ENCODE peak calls at places on chromosomes 2 and 18, in seven cellular contexts. One of them, this sample, is unnamed.

GRCh38 chr2:157898591-157898996 is 22.5 kb upstream of the ACVR1 start:
- DNase-seq in stimulated activated CD4-positive, alpha-beta T cell treated with anti-CD3 and anti-CD28 coated beads, Interleukin-12 subunit alpha, Interleukin-12 subunit beta, amount 100 ng/mL, for 4 hours: peak
- DNase-seq in NB4: peak
- DNase-seq in GM23248: peak
- DNase-seq in NCI-H748 treated with DMSO at 0.1 percent for 48 hours: no peak
- DNase-seq in A172: peak
- DNase-seq in SW480: peak
- DNase-seq in this sample: no peak

GRCh38 chr2:21035282-21035973 is 8.4 kb downstream of the APOB start:
- DNase-seq in A172: no peak
- DNase-seq in NCI-H748 treated with DMSO at 0.1 percent for 48 hours: no peak
- DNase-seq in SW480: no peak
- DNase-seq in stimulated activated CD4-positive, alpha-beta T cell treated with anti-CD3 and anti-CD28 coated beads, Interleukin-12 subunit alpha, Interleukin-12 subunit beta, amount 100 ng/mL, for 4 hours: no peak
- DNase-seq in NB4: no peak
- DNase-seq in GM23248: no peak
- DNase-seq in this sample: no peak

GRCh38 chr2:289362-290089 is 1.6 kb upstream of the ALKAL2 start:
- DNase-seq in SW480: peak
- DNase-seq in A172: no peak
- DNase-seq in stimulated activated CD4-positive, alpha-beta T cell treated with anti-CD3 and anti-CD28 coated beads, Interleukin-12 subunit alpha, Interleukin-12 subunit beta, amount 100 ng/mL, for 4 hours: no peak
- DNase-seq in NCI-H748 treated with DMSO at 0.1 percent for 48 hours: no peak
- DNase-seq in NB4: no peak
- DNase-seq in GM23248: peak
- DNase-seq in this sample: peak

GRCh38 chr2:163213699-163214098 is 375.1 kb upstream of the KCNH7 start:
- DNase-seq in NCI-H748 treated with DMSO at 0.1 percent for 48 hours: no peak
- DNase-seq in SW480: peak
- DNase-seq in stimulated activated CD4-positive, alpha-beta T cell treated with anti-CD3 and anti-CD28 coated beads, Interleukin-12 subunit alpha, Interleukin-12 subunit beta, amount 100 ng/mL, for 4 hours: no peak
- DNase-seq in GM23248: peak
- DNase-seq in NB4: peak
- DNase-seq in A172: peak
- DNase-seq in this sample: no peak

GRCh38 chr2:231335591-231335990 is 59.9 kb upstream of the B3GNT7 start:
- DNase-seq in GM23248: no peak
- DNase-seq in A172: no peak
- DNase-seq in NCI-H748 treated with DMSO at 0.1 percent for 48 hours: no peak
- DNase-seq in SW480: no peak
- DNase-seq in NB4: no peak
- DNase-seq in stimulated activated CD4-positive, alpha-beta T cell treated with anti-CD3 and anti-CD28 coated beads, Interleukin-12 subunit alpha, Interleukin-12 subunit beta, amount 100 ng/mL, for 4 hours: no peak
- DNase-seq in this sample: no peak

GRCh38 chr2:11738589-11739436 is 7.6 kb upstream of the LPIN1 start:
- DNase-seq in NB4: peak
- DNase-seq in stimulated activated CD4-positive, alpha-beta T cell treated with anti-CD3 and anti-CD28 coated beads, Interleukin-12 subunit alpha, Interleukin-12 subunit beta, amount 100 ng/mL, for 4 hours: no peak
- DNase-seq in GM23248: peak
- DNase-seq in A172: peak
- DNase-seq in NCI-H748 treated with DMSO at 0.1 percent for 48 hours: no peak
- DNase-seq in SW480: peak
- DNase-seq in this sample: peak

GRCh38 chr2:209591021-209591420 is 167.2 kb downstream of the MAP2 start:
- DNase-seq in GM23248: no peak
- DNase-seq in NCI-H748 treated with DMSO at 0.1 percent for 48 hours: no peak
- DNase-seq in NB4: no peak
- DNase-seq in A172: no peak
- DNase-seq in stimulated activated CD4-positive, alpha-beta T cell treated with anti-CD3 and anti-CD28 coated beads, Interleukin-12 subunit alpha, Interleukin-12 subunit beta, amount 100 ng/mL, for 4 hours: no peak
- DNase-seq in SW480: no peak
- DNase-seq in this sample: no peak

GRCh38 chr2:241764272-241765241 is 12.1 kb upstream of the GAL3ST2 start:
- DNase-seq in NB4: no peak
- DNase-seq in GM23248: no peak
- DNase-seq in NCI-H748 treated with DMSO at 0.1 percent for 48 hours: no peak
- DNase-seq in stimulated activated CD4-positive, alpha-beta T cell treated with anti-CD3 and anti-CD28 coated beads, Interleukin-12 subunit alpha, Interleukin-12 subunit beta, amount 100 ng/mL, for 4 hours: no peak
- DNase-seq in A172: no peak
- DNase-seq in SW480: no peak
- DNase-seq in this sample: no peak

GRCh38 chr2:218438601-218439000 is 19.7 kb downstream of the VIL1 start:
- DNase-seq in NCI-H748 treated with DMSO at 0.1 percent for 48 hours: no peak
- DNase-seq in GM23248: no peak
- DNase-seq in SW480: no peak
- DNase-seq in stimulated activated CD4-positive, alpha-beta T cell treated with anti-CD3 and anti-CD28 coated beads, Interleukin-12 subunit alpha, Interleukin-12 subunit beta, amount 100 ng/mL, for 4 hours: no peak
- DNase-seq in A172: no peak
- DNase-seq in NB4: no peak
- DNase-seq in this sample: peak

GRCh38 chr2:48399828-48400552 is 130.0 kb upstream of the STON1 start:
- DNase-seq in GM23248: no peak
- DNase-seq in NCI-H748 treated with DMSO at 0.1 percent for 48 hours: no peak
- DNase-seq in NB4: no peak
- DNase-seq in A172: no peak
- DNase-seq in SW480: no peak
- DNase-seq in stimulated activated CD4-positive, alpha-beta T cell treated with anti-CD3 and anti-CD28 coated beads, Interleukin-12 subunit alpha, Interleukin-12 subunit beta, amount 100 ng/mL, for 4 hours: no peak
- DNase-seq in this sample: no peak

GRCh38 chr18:49021433-49022129 is 70.8 kb upstream of the SMAD7 start:
- DNase-seq in GM23248: peak
- DNase-seq in A172: peak
- DNase-seq in NCI-H748 treated with DMSO at 0.1 percent for 48 hours: no peak
- DNase-seq in NB4: peak
- DNase-seq in stimulated activated CD4-positive, alpha-beta T cell treated with anti-CD3 and anti-CD28 coated beads, Interleukin-12 subunit alpha, Interleukin-12 subunit beta, amount 100 ng/mL, for 4 hours: peak
- DNase-seq in SW480: peak
- DNase-seq in this sample: peak

GRCh38 chr2:187614756-187615155 is 60.5 kb upstream of the TFPI start:
- DNase-seq in NB4: no peak
- DNase-seq in stimulated activated CD4-positive, alpha-beta T cell treated with anti-CD3 and anti-CD28 coated beads, Interleukin-12 subunit alpha, Interleukin-12 subunit beta, amount 100 ng/mL, for 4 hours: no peak
- DNase-seq in NCI-H748 treated with DMSO at 0.1 percent for 48 hours: no peak
- DNase-seq in SW480: no peak
- DNase-seq in A172: no peak
- DNase-seq in GM23248: peak
- DNase-seq in this sample: no peak

GRCh38 chr2:175626796-175627195 is 375.3 kb downstream of the LNPK start:
- DNase-seq in stimulated activated CD4-positive, alpha-beta T cell treated with anti-CD3 and anti-CD28 coated beads, Interleukin-12 subunit alpha, Interleukin-12 subunit beta, amount 100 ng/mL, for 4 hours: no peak
- DNase-seq in NCI-H748 treated with DMSO at 0.1 percent for 48 hours: no peak
- DNase-seq in NB4: no peak
- DNase-seq in A172: no peak
- DNase-seq in GM23248: no peak
- DNase-seq in SW480: no peak
- DNase-seq in this sample: no peak

GRCh38 chr2:49943944-49944803 is 789.9 kb upstream of the FSHR start:
- DNase-seq in SW480: no peak
- DNase-seq in GM23248: no peak
- DNase-seq in NB4: no peak
- DNase-seq in NCI-H748 treated with DMSO at 0.1 percent for 48 hours: no peak
- DNase-seq in A172: no peak
- DNase-seq in stimulated activated CD4-positive, alpha-beta T cell treated with anti-CD3 and anti-CD28 coated beads, Interleukin-12 subunit alpha, Interleukin-12 subunit beta, amount 100 ng/mL, for 4 hours: no peak
- DNase-seq in this sample: no peak

GRCh38 chr18:21894619-21895367 is 154.2 kb downstream of the MIB1 start:
- DNase-seq in SW480: no peak
- DNase-seq in NCI-H748 treated with DMSO at 0.1 percent for 48 hours: no peak
- DNase-seq in NB4: peak
- DNase-seq in stimulated activated CD4-positive, alpha-beta T cell treated with anti-CD3 and anti-CD28 coated beads, Interleukin-12 subunit alpha, Interleukin-12 subunit beta, amount 100 ng/mL, for 4 hours: no peak
- DNase-seq in GM23248: peak
- DNase-seq in A172: no peak
- DNase-seq in this sample: no peak

GRCh38 chr2:124437811-124438210 is 412.7 kb downstream of the CNTNAP5 start:
- DNase-seq in NB4: peak
- DNase-seq in A172: no peak
- DNase-seq in SW480: no peak
- DNase-seq in GM23248: no peak
- DNase-seq in NCI-H748 treated with DMSO at 0.1 percent for 48 hours: no peak
- DNase-seq in stimulated activated CD4-positive, alpha-beta T cell treated with anti-CD3 and anti-CD28 coated beads, Interleukin-12 subunit alpha, Interleukin-12 subunit beta, amount 100 ng/mL, for 4 hours: no peak
- DNase-seq in this sample: no peak

GRCh38 chr2:163649080-163649479 is 86.7 kb downstream of the FIGN start:
- DNase-seq in GM23248: peak
- DNase-seq in stimulated activated CD4-positive, alpha-beta T cell treated with anti-CD3 and anti-CD28 coated beads, Interleukin-12 subunit alpha, Interleukin-12 subunit beta, amount 100 ng/mL, for 4 hours: no peak
- DNase-seq in NB4: no peak
- DNase-seq in A172: no peak
- DNase-seq in SW480: no peak
- DNase-seq in NCI-H748 treated with DMSO at 0.1 percent for 48 hours: no peak
- DNase-seq in this sample: no peak